ENCODE peak calls at places on chromosome 6, in four cellular contexts. D, O, Q and X are unnamed samples.

GRCh38 chr6:42165016-42165415 is 8.1 kb upstream of the GUCA1A start:
- DNase-seq in D (no peak), O (no peak), Q (no peak), X (no peak)

GRCh38 chr6:53979468-53980067 is 131.7 kb upstream of the MLIP start:
- DNase-seq in D (no peak), O (no peak), Q (peak), X (no peak)

GRCh38 chr6:11386323-11386722 is 151.2 kb upstream of the TMEM170B start:
- DNase-seq in D (no peak), O (no peak), Q (no peak), X (no peak)

GRCh38 chr6:146981981-146982380 is 222.2 kb upstream of the STXBP5 start:
- DNase-seq in D (no peak), O (no peak), Q (no peak), X (no peak)

GRCh38 chr6:13146429-13146828 is 181.9 kb downstream of the TBC1D7 start:
- DNase-seq in D (no peak), O (peak), Q (no peak), X (no peak)

GRCh38 chr6:151240036-151240685 is 394 bp downstream of the AKAP12 start:
- DNase-seq in D (no peak), O (peak), Q (peak), X (no peak)

GRCh38 chr6:2197984-2198383 is 47.4 kb downstream of the GMDS start:
- DNase-seq in D (no peak), O (no peak), Q (no peak), X (no peak)

GRCh38 chr6:82179415-82179814 is 68.1 kb downstream of the IBTK start:
- DNase-seq in D (no peak), O (no peak), Q (no peak), X (no peak)

GRCh38 chr6:2684059-2684749 is 66.5 kb downstream of the MYLK4 start:
- DNase-seq in D (no peak), O (no peak), Q (no peak), X (no peak)

GRCh38 chr6:168274046-168274952 is 45.3 kb downstream of the DACT2 start:
- DNase-seq in D (no peak), O (no peak), Q (no peak), X (no peak)

GRCh38 chr6:46491789-46492547 is 719 bp upstream of the RCAN2 start:
- DNase-seq in D (no peak), O (no peak), Q (peak), X (no peak)

GRCh38 chr6:157002795-157003194 is 225.6 kb downstream of the ARID1B start:
- DNase-seq in D (no peak), O (no peak), Q (no peak), X (no peak)

GRCh38 chr6:146305098-146305497 is 238.5 kb upstream of the RAB32 start:
- DNase-seq in D (no peak), O (no peak), Q (no peak), X (no peak)